ENCODE peak calls at places on chromosomes 5 and 9, in four cellular contexts. One of them, this sample, is unnamed.

GRCh38 chr9:95515272-95516113 is 1.3 kb downstream of the PTCH1 start:
- DNase-seq in HepG2: no peak
- DNase-seq in SK-N-SH: peak; percentile 82
- DNase-seq in GM12878: no peak
- DNase-seq in this sample: no peak

GRCh38 chr5:77356740-77357139 is 135.4 kb downstream of the WDR41 start:
- DNase-seq in HepG2: no peak
- DNase-seq in SK-N-SH: no peak
- DNase-seq in GM12878: peak; percentile 84
- DNase-seq in this sample: no peak

GRCh38 chr9:131464354-131465000 is 38.2 kb upstream of the POMT1 start:
- DNase-seq in HepG2: no peak
- DNase-seq in SK-N-SH: no peak
- DNase-seq in GM12878: no peak
- DNase-seq in this sample: no peak

GRCh38 chr9:8876303-8876702 is 1076.7 kb upstream of the DMAC1 start:
- DNase-seq in HepG2: no peak
- DNase-seq in SK-N-SH: no peak
- DNase-seq in GM12878: no peak
- DNase-seq in this sample: no peak

GRCh38 chr5:56282241-56282640 is 49.1 kb upstream of the ANKRD55 start:
- DNase-seq in HepG2: no peak
- DNase-seq in SK-N-SH: no peak
- DNase-seq in GM12878: no peak
- DNase-seq in this sample: no peak

GRCh38 chr5:77167695-77168111 is 42.8 kb upstream of the PDE8B start:
- DNase-seq in HepG2: no peak
- DNase-seq in SK-N-SH: no peak
- DNase-seq in GM12878: no peak
- DNase-seq in this sample: peak; percentile 87

GRCh38 chr9:72800326-72800994 is 152.4 kb downstream of the ALDH1A1 start:
- DNase-seq in HepG2: no peak
- DNase-seq in SK-N-SH: no peak
- DNase-seq in GM12878: no peak
- DNase-seq in this sample: no peak

GRCh38 chr9:93949694-93950449 is 5.3 kb downstream of the BARX1 start:
- DNase-seq in HepG2: no peak
- DNase-seq in SK-N-SH: no peak
- DNase-seq in GM12878: no peak
- DNase-seq in this sample: no peak

GRCh38 chr9:16032799-16033198 is 480.0 kb downstream of the CCDC171 start:
- DNase-seq in HepG2: no peak
- DNase-seq in SK-N-SH: no peak
- DNase-seq in GM12878: no peak
- DNase-seq in this sample: peak; percentile 51

GRCh38 chr5:17455937-17456336 is 42.1 kb upstream of the TAF11L2 start:
- DNase-seq in HepG2: no peak
- DNase-seq in SK-N-SH: no peak
- DNase-seq in GM12878: no peak
- DNase-seq in this sample: no peak

GRCh38 chr5:31965227-31965626 is 208.9 kb downstream of the GOLPH3 start:
- DNase-seq in HepG2: no peak
- DNase-seq in SK-N-SH: no peak
- DNase-seq in GM12878: no peak
- DNase-seq in this sample: no peak

GRCh38 chr9:85876628-85877027 is 64.3 kb upstream of the NAA35 start:
- DNase-seq in HepG2: no peak
- DNase-seq in SK-N-SH: no peak
- DNase-seq in GM12878: no peak
- DNase-seq in this sample: no peak

GRCh38 chr5:180394031-180394636 is 41.0 kb upstream of the GFPT2 start:
- DNase-seq in HepG2: no peak
- DNase-seq in SK-N-SH: peak; percentile 4
- DNase-seq in GM12878: no peak
- DNase-seq in this sample: no peak

GRCh38 chr5:133992429-133993151 is 12.2 kb downstream of the VDAC1 start:
- DNase-seq in HepG2: no peak
- DNase-seq in SK-N-SH: no peak
- DNase-seq in GM12878: no peak
- DNase-seq in this sample: no peak

GRCh38 chr5:2131826-2132496 is 249.2 kb upstream of the IRX4 start:
- DNase-seq in HepG2: no peak
- DNase-seq in SK-N-SH: no peak
- DNase-seq in GM12878: no peak
- DNase-seq in this sample: no peak

GRCh38 chr9:125650271-125650737 is 56.7 kb downstream of the MAPKAP1 start:
- DNase-seq in HepG2: no peak
- DNase-seq in SK-N-SH: no peak
- DNase-seq in GM12878: peak; percentile 96
- DNase-seq in this sample: no peak

GRCh38 chr5:109876030-109876726 is 186.5 kb downstream of the MAN2A1 start:
- DNase-seq in HepG2: no peak
- DNase-seq in SK-N-SH: no peak
- DNase-seq in GM12878: no peak
- DNase-seq in this sample: no peak

GRCh38 chr9:107948601-107949000 is 459.0 kb upstream of the KLF4 start:
- DNase-seq in HepG2: no peak
- DNase-seq in SK-N-SH: no peak
- DNase-seq in GM12878: no peak
- DNase-seq in this sample: no peak

GRCh38 chr9:95373069-95373681 is 55.7 kb upstream of the FANCC start:
- DNase-seq in HepG2: no peak
- DNase-seq in SK-N-SH: peak; percentile 75
- DNase-seq in GM12878: no peak
- DNase-seq in this sample: no peak

GRCh38 chr9:16282718-16283117 is 587.8 kb downstream of the BNC2 start:
- DNase-seq in HepG2: no peak
- DNase-seq in SK-N-SH: no peak
- DNase-seq in GM12878: no peak
- DNase-seq in this sample: no peak

GRCh38 chr5:100505984-100506670 is 29.0 kb upstream of the FAM174A start:
- DNase-seq in HepG2: no peak
- DNase-seq in SK-N-SH: no peak
- DNase-seq in GM12878: no peak
- DNase-seq in this sample: peak; percentile 54

GRCh38 chr9:100324594-100325200 is 28.0 kb downstream of the TEX10 start:
- DNase-seq in HepG2: peak; percentile 9
- DNase-seq in SK-N-SH: peak; percentile 12
- DNase-seq in GM12878: no peak
- DNase-seq in this sample: peak; percentile 50

GRCh38 chr5:141528401-141528984 is 39.6 kb downstream of the PCDHGC5 start:
- DNase-seq in HepG2: no peak
- DNase-seq in SK-N-SH: no peak
- DNase-seq in GM12878: no peak
- DNase-seq in this sample: no peak

GRCh38 chr5:6574537-6574936 is 58.3 kb downstream of the NSUN2 start:
- DNase-seq in HepG2: no peak
- DNase-seq in SK-N-SH: no peak
- DNase-seq in GM12878: no peak
- DNase-seq in this sample: no peak

GRCh38 chr5:160361624-160362023 is 8.8 kb downstream of the C1QTNF2 start:
- DNase-seq in HepG2: no peak
- DNase-seq in SK-N-SH: no peak
- DNase-seq in GM12878: no peak
- DNase-seq in this sample: no peak

GRCh38 chr9:71895122-71895521 is 15.9 kb downstream of the ABHD17B start:
- DNase-seq in HepG2: no peak
- DNase-seq in SK-N-SH: no peak
- DNase-seq in GM12878: no peak
- DNase-seq in this sample: no peak

GRCh38 chr5:126139773-126140172 is 283.4 kb upstream of the GRAMD2B start:
- DNase-seq in HepG2: no peak
- DNase-seq in SK-N-SH: no peak
- DNase-seq in GM12878: no peak
- DNase-seq in this sample: no peak

GRCh38 chr9:71363286-71363961 is 242.0 kb upstream of the TRPM3 start:
- DNase-seq in HepG2: no peak
- DNase-seq in SK-N-SH: no peak
- DNase-seq in GM12878: no peak
- DNase-seq in this sample: no peak

GRCh38 chr9:123434619-123435240 is 78.7 kb downstream of the CRB2 start:
- DNase-seq in HepG2: peak; percentile 12
- DNase-seq in SK-N-SH: peak; percentile 46
- DNase-seq in GM12878: no peak
- DNase-seq in this sample: peak; percentile 60

DNA sequence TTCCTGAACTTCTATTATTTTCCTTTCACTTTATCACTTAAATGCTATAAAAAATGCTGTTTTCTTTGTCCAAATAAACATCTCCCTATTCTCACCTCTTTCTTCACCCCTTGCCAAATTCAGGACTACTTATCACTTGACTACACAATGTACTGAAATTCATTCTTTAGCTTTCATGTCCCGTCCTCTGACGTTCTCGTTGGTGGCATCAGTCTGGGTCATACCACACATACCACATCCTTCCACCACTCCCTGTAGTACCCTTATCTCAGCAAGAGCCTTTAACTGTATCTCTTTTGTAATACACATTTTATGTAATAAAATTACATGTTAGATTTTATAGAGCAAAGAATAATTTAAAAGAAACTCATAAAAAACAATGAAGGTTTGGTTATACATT is 231.2 kb upstream of the PAPPA start:
- DNase-seq in HepG2: no peak
- DNase-seq in SK-N-SH: no peak
- DNase-seq in GM12878: no peak
- DNase-seq in this sample: no peak
- TF ChIP-seq PBX3 in HepG2: no peak
- TF ChIP-seq PBX3 in SK-N-SH: no peak
- TF ChIP-seq PBX3 in GM12878: no peak
- TF ChIP-seq PBX3 in this sample: no peak

GRCh38 chr9:36134761-36135505 is 1.6 kb upstream of the GLIPR2 start:
- DNase-seq in HepG2: no peak
- DNase-seq in SK-N-SH: no peak
- DNase-seq in GM12878: no peak
- DNase-seq in this sample: no peak
- TF ChIP-seq PBX3 in HepG2: no peak
- TF ChIP-seq PBX3 in SK-N-SH: no peak
- TF ChIP-seq PBX3 in GM12878: no peak
- TF ChIP-seq PBX3 in this sample: no peak

DNA sequence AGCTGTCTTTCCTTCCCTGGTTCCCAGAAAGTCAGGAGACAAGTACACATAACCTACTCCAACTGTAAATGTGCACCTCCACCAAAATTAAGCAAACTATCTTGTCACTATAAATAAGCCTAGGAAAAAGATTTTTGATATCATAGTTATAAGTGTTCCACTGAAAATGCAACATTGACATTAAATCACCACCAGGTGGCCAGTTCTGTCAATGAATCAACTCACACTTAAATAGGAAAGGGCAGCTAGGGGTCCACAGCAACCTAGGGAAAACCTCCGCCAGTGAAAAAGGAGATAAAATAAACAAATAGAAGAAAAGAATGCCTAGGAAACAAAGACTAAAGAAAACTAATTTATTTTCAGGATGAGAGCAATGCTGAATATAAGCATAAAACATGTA is 243.0 kb upstream of the PTPRD start:
- DNase-seq in HepG2: no peak
- DNase-seq in SK-N-SH: no peak
- DNase-seq in GM12878: no peak
- DNase-seq in this sample: peak; percentile 2
- TF ChIP-seq PBX3 in HepG2: no peak
- TF ChIP-seq PBX3 in SK-N-SH: no peak
- TF ChIP-seq PBX3 in GM12878: no peak
- TF ChIP-seq PBX3 in this sample: no peak

DNA sequence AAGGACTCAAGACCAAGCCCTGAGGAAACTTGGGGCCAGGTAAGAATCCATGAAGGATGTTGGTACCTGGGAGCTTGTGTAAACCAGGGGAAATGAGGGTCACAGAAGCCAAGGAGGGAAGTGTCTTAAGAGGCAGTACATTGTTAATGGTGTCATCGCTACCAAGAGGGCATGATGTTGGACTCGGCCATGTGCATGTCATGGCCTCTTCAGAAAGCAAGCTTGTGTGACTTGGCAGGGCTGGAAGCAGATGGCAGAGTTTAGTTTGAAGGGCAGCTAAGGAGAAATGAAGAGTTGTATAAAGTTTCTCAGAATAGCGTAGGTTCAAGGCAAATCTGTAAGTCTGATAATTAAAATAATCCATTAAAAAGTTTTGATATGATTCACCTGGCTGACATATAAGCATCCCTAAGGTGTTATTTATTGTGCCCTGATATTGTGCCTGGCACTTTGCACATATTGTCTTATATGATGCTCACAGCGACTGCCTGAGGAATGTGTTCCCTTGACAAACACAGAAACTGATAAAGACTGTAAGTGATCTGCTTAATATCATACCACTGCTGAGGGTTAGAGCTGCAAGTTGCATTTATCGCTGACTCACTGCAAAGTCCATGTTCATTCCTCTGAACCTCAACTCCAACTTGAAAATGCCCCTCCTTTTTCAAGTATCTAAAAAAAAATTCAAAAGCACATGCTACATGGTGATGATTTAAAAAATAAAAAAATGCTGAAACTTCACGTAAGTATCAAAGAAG is 81.3 kb upstream of the PTPN3 start:
- DNase-seq in HepG2: no peak
- DNase-seq in SK-N-SH: no peak
- DNase-seq in GM12878: no peak
- DNase-seq in this sample: no peak
- TF ChIP-seq PBX3 in HepG2: no peak
- TF ChIP-seq PBX3 in SK-N-SH: no peak
- TF ChIP-seq PBX3 in GM12878: no peak
- TF ChIP-seq PBX3 in this sample: no peak